ENCODE peak calls at places on chromosome 20, in four cellular contexts. One of them, this sample, is unnamed.
A peak's percentile ranks its signal among the peaks of the same experiment; 100 is the strongest.

GRCh38 chr20:58712823-58713731 is 20.5 kb downstream of the NPEPL1 start:
- DNase-seq in H9: peak; percentile 20
- DNase-seq in IMR-90: no peak
- DNase-seq in neuronal stem cell: no peak
- DNase-seq in this sample: no peak

GRCh38 chr20:56778765-56779195 is 149.7 kb downstream of the TFAP2C start:
- DNase-seq in neuronal stem cell: no peak
- DNase-seq in IMR-90: peak; percentile 42
- DNase-seq in H9: peak; percentile 45
- DNase-seq in this sample: peak; percentile 51

GRCh38 chr20:37850724-37851123 is 52.2 kb upstream of the VSTM2L start:
- DNase-seq in IMR-90: peak; percentile 32
- DNase-seq in neuronal stem cell: no peak
- DNase-seq in H9: no peak
- DNase-seq in this sample: no peak

GRCh38 chr20:50848846-50849673 is 54.2 kb downstream of the BCAS4 start:
- DNase-seq in H9: no peak
- DNase-seq in IMR-90: no peak
- DNase-seq in neuronal stem cell: no peak
- DNase-seq in this sample: no peak

GRCh38 chr20:46089076-46089337 is 755 bp downstream of the NCOA5 start:
- DNase-seq in IMR-90: peak; percentile 12
- DNase-seq in neuronal stem cell: no peak
- DNase-seq in H9: no peak
- DNase-seq in this sample: no peak

GRCh38 chr20:59022754-59023153 is 3.5 kb downstream of the TUBB1 start:
- DNase-seq in H9: no peak
- DNase-seq in IMR-90: no peak
- DNase-seq in neuronal stem cell: no peak
- DNase-seq in this sample: no peak

GRCh38 chr20:57190536-57191265 is 75.7 kb downstream of the BMP7 start:
- DNase-seq in IMR-90: peak; percentile 27
- DNase-seq in H9: no peak
- DNase-seq in neuronal stem cell: no peak
- DNase-seq in this sample: no peak

GRCh38 chr20:10922941-10923340 is 249.1 kb upstream of the JAG1 start:
- DNase-seq in H9: no peak
- DNase-seq in IMR-90: peak; percentile 96
- DNase-seq in neuronal stem cell: no peak
- DNase-seq in this sample: peak; percentile 19

GRCh38 chr20:4267242-4267641 is 251.9 kb upstream of the RNF24 start:
- DNase-seq in IMR-90: no peak
- DNase-seq in neuronal stem cell: no peak
- DNase-seq in H9: no peak
- DNase-seq in this sample: no peak

GRCh38 chr20:10498196-10498595 is 63.1 kb downstream of the SLX4IP start:
- DNase-seq in H9: no peak
- DNase-seq in IMR-90: no peak
- DNase-seq in neuronal stem cell: no peak
- DNase-seq in this sample: peak; percentile 68

GRCh38 chr20:1293641-1294379 is 27.7 kb downstream of the SNPH start:
- DNase-seq in neuronal stem cell: no peak
- DNase-seq in IMR-90: no peak
- DNase-seq in H9: no peak
- DNase-seq in this sample: no peak

GRCh38 chr20:57445298-57445697 is 54.1 kb downstream of the RBM38 start:
- DNase-seq in neuronal stem cell: no peak
- DNase-seq in IMR-90: peak; percentile 76
- DNase-seq in H9: no peak
- DNase-seq in this sample: no peak

GRCh38 chr20:11986954-11987353 is 69.3 kb downstream of the BTBD3 start:
- DNase-seq in IMR-90: no peak
- DNase-seq in H9: no peak
- DNase-seq in neuronal stem cell: no peak
- DNase-seq in this sample: no peak

GRCh38 chr20:42485566-42485965 is 704.1 kb downstream of the PTPRT start:
- DNase-seq in H9: no peak
- DNase-seq in neuronal stem cell: no peak
- DNase-seq in IMR-90: no peak
- DNase-seq in this sample: no peak

GRCh38 chr20:63697357-63697867 is 960 bp downstream of the TNFRSF6B start:
- DNase-seq in H9: no peak
- DNase-seq in IMR-90: no peak
- DNase-seq in neuronal stem cell: no peak
- DNase-seq in this sample: no peak

GRCh38 chr20:478010-478948 is 15.9 kb upstream of the TBC1D20 start:
- DNase-seq in H9: no peak
- DNase-seq in IMR-90: peak; percentile 87
- DNase-seq in neuronal stem cell: no peak
- DNase-seq in this sample: peak; percentile 40

GRCh38 chr20:63530788-63531160 is 6.4 kb downstream of the PTK6 start:
- DNase-seq in neuronal stem cell: no peak
- DNase-seq in IMR-90: no peak
- DNase-seq in H9: peak; percentile 29
- DNase-seq in this sample: no peak

GRCh38 chr20:62925420-62926228 is 681 bp downstream of the DIDO1 start:
- DNase-seq in IMR-90: peak; percentile 16
- DNase-seq in neuronal stem cell: no peak
- DNase-seq in H9: no peak
- DNase-seq in this sample: peak; percentile 40

GRCh38 chr20:57586370-57586793 is 25.5 kb downstream of the PCK1 start:
- DNase-seq in IMR-90: no peak
- DNase-seq in H9: no peak
- DNase-seq in neuronal stem cell: no peak
- DNase-seq in this sample: no peak

GRCh38 chr20:21719592-21720214 is 14.2 kb downstream of the PAX1 start:
- DNase-seq in H9: no peak
- DNase-seq in IMR-90: peak; percentile 47
- DNase-seq in neuronal stem cell: no peak
- DNase-seq in this sample: no peak

GRCh38 chr20:56187791-56188190 is 60.7 kb upstream of the MC3R start:
- DNase-seq in neuronal stem cell: no peak
- DNase-seq in H9: peak; percentile 50
- DNase-seq in IMR-90: no peak
- DNase-seq in this sample: peak; percentile 54

GRCh38 chr20:53411129-53411528 is 182.5 kb downstream of the ZNF217 start:
- DNase-seq in IMR-90: no peak
- DNase-seq in neuronal stem cell: no peak
- DNase-seq in H9: no peak
- DNase-seq in this sample: no peak

GRCh38 chr20:16575390-16576140 is 2.3 kb upstream of the KIF16B start:
- DNase-seq in neuronal stem cell: no peak
- DNase-seq in IMR-90: no peak
- DNase-seq in H9: no peak
- DNase-seq in this sample: peak; percentile 47

GRCh38 chr20:57177636-57178280 is 88.7 kb downstream of the BMP7 start:
- DNase-seq in IMR-90: no peak
- DNase-seq in neuronal stem cell: no peak
- DNase-seq in H9: no peak
- DNase-seq in this sample: no peak

GRCh38 chr20:57633945-57634491 is 13.8 kb upstream of the ZBP1 start:
- DNase-seq in neuronal stem cell: no peak
- DNase-seq in IMR-90: no peak
- DNase-seq in H9: no peak
- DNase-seq in this sample: no peak

GRCh38 chr20:10861619-10862018 is 187.8 kb upstream of the JAG1 start:
- DNase-seq in H9: no peak
- DNase-seq in neuronal stem cell: no peak
- DNase-seq in IMR-90: no peak
- DNase-seq in this sample: no peak

GRCh38 chr20:17914957-17915356 is 53.6 kb downstream of the SNX5 start:
- DNase-seq in IMR-90: no peak
- DNase-seq in neuronal stem cell: no peak
- DNase-seq in H9: no peak
- DNase-seq in this sample: no peak

GRCh38 chr20:17912916-17913315 is 55.7 kb downstream of the SNX5 start:
- DNase-seq in IMR-90: peak; percentile 43
- DNase-seq in H9: no peak
- DNase-seq in neuronal stem cell: no peak
- DNase-seq in this sample: no peak

GRCh38 chr20:17909745-17910345 is 58.7 kb downstream of the SNX5 start:
- DNase-seq in IMR-90: no peak
- DNase-seq in neuronal stem cell: no peak
- DNase-seq in H9: no peak
- DNase-seq in this sample: no peak

GRCh38 chr20:17911927-17912326 is 56.7 kb downstream of the SNX5 start:
- DNase-seq in IMR-90: no peak
- DNase-seq in neuronal stem cell: no peak
- DNase-seq in H9: no peak
- DNase-seq in this sample: no peak

GRCh38 chr20:17910828-17911294 is 57.7 kb downstream of the SNX5 start:
- DNase-seq in neuronal stem cell: no peak
- DNase-seq in H9: no peak
- DNase-seq in IMR-90: peak; percentile 81
- DNase-seq in this sample: peak; percentile 67
- H2BK15ac ChIP-seq in neuronal stem cell: no peak overlapping the region
- H2BK15ac ChIP-seq in H9: no peak overlapping the region
- H2BK15ac ChIP-seq in IMR-90: peak overlapping the region; percentile 55
- H2BK15ac ChIP-seq in this sample: no peak overlapping the region

GRCh38 chr20:49768204-49769124 is 44.2 kb upstream of the SLC9A8 start:
- DNase-seq in neuronal stem cell: no peak
- DNase-seq in IMR-90: peak; percentile 70
- DNase-seq in H9: peak; percentile 81
- DNase-seq in this sample: peak; percentile 79
- H3K9ac ChIP-seq in neuronal stem cell: no peak overlapping the region
- H3K9ac ChIP-seq in IMR-90: peak overlapping the region; percentile 43
- H3K9ac ChIP-seq in H9: peak overlapping the region; percentile 37
- H3K9ac ChIP-seq in this sample: no peak overlapping the region

GRCh38 chr20:20519269-20519668 is 151.4 kb downstream of the INSM1 start:
- DNase-seq in H9: no peak
- DNase-seq in IMR-90: no peak
- DNase-seq in neuronal stem cell: no peak
- DNase-seq in this sample: no peak
- H3K23ac ChIP-seq in H9: no peak overlapping the region
- H3K23ac ChIP-seq in IMR-90: no peak overlapping the region
- H3K23ac ChIP-seq in neuronal stem cell: no peak overlapping the region
- H3K23ac ChIP-seq in this sample: no peak overlapping the region

DNA sequence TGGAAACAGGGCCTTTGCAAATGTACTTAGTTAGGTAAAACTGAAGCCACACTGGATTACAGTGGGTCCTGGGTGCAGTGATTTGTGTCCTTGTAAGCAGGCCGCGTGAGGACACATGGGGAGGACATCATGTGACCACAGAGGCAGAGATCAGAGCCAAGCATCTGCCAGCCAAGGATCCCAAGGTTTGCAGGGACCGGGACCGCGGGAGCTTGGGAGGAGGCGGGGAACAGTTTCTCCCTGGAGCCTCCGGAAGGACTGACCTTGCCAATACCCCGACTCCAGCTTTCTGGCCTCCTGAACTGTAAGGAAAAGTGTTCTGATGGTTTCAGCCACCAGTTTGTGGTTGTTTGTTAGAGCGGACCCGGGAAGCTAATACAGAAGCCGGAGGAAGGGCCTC is 500.9 kb downstream of the PREX1 start:
- DNase-seq in neuronal stem cell: no peak
- DNase-seq in IMR-90: no peak
- DNase-seq in H9: no peak
- DNase-seq in this sample: no peak
- H2BK15ac ChIP-seq in neuronal stem cell: peak overlapping the region; percentile 15
- H2BK15ac ChIP-seq in IMR-90: no peak overlapping the region
- H2BK15ac ChIP-seq in H9: no peak overlapping the region
- H2BK15ac ChIP-seq in this sample: no peak overlapping the region

DNA sequence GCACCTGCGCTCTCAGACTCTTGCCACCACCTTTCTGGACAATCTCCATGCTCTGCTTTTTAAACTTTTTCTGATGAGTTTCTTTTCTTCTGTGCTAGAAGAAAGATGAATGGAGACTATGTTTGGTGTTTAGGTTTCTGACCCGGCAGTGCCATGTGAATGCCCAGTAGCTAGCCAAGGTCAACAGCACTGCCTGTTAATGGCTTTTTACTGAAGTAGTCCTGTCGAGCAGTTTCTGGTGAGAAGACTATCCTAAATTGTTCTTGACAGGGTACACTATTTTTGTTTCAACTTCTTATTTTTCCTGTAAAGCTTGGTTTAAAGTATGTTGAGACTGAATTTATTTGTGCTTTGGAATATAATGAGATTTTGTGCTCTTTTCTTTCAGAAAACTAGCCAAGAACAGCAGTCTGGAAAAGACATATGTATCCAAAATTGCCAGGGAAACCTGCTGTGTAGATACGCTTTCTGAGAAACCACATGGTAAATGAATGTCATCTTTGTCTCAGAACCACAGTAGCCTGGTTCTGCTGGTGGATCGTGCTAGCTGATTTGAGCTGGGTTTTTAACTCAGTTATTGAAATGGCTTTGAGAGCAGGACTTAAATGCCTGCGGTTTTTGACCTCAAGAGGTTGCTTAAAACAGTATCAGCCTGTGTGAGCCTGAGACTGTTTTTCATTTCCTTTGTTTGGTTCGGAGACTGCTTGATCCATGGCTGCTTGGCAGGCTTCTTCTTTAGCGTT is 48.1 kb downstream of the KCNS1 start:
- DNase-seq in IMR-90: peak; percentile 81
- DNase-seq in H9: no peak
- DNase-seq in neuronal stem cell: no peak
- DNase-seq in this sample: no peak
- H3K9ac ChIP-seq in IMR-90: no peak overlapping the region
- H3K9ac ChIP-seq in H9: no peak overlapping the region
- H3K9ac ChIP-seq in neuronal stem cell: no peak overlapping the region
- H3K9ac ChIP-seq in this sample: no peak overlapping the region

GRCh38 chr20:39913274-39913673 is 775.8 kb downstream of the MAFB start:
- DNase-seq in H9: no peak
- DNase-seq in IMR-90: no peak
- DNase-seq in neuronal stem cell: no peak
- DNase-seq in this sample: peak; percentile 24

GRCh38 chr20:39910536-39910935 is 778.5 kb downstream of the MAFB start:
- DNase-seq in neuronal stem cell: no peak
- DNase-seq in H9: no peak
- DNase-seq in IMR-90: no peak
- DNase-seq in this sample: no peak

GRCh38 chr20:39911497-39911896 is 777.5 kb downstream of the MAFB start:
- DNase-seq in IMR-90: no peak
- DNase-seq in neuronal stem cell: no peak
- DNase-seq in H9: no peak
- DNase-seq in this sample: no peak

GRCh38 chr20:39904713-39905112 is 784.3 kb downstream of the MAFB start:
- DNase-seq in IMR-90: no peak
- DNase-seq in neuronal stem cell: no peak
- DNase-seq in H9: no peak
- DNase-seq in this sample: no peak

GRCh38 chr20:39909447-39909846 is 779.6 kb downstream of the MAFB start:
- DNase-seq in IMR-90: no peak
- DNase-seq in H9: no peak
- DNase-seq in neuronal stem cell: no peak
- DNase-seq in this sample: no peak
- H3K23ac ChIP-seq in IMR-90: no peak overlapping the region
- H3K23ac ChIP-seq in H9: no peak overlapping the region
- H3K23ac ChIP-seq in neuronal stem cell: no peak overlapping the region
- H3K23ac ChIP-seq in this sample: no peak overlapping the region

This sample was measured in mesendoderm.